ENCODE peak calls at places on chromosomes 6 and 20, in five cellular contexts. R is mammary epithelial cell, F is GM23248, S is endothelial cell of umbilical vein, B is fibroblast of lung. N is an unnamed sample.

GRCh38 chr6:2226775-2227174 is 18.6 kb downstream of the GMDS start:
- DNase-seq in B (no peak), F (no peak), R (no peak), S (no peak), N (no peak)

GRCh38 chr6:33981421-33981820 is 164.5 kb downstream of the GRM4 start:
- DNase-seq in R (no peak), B (no peak), S (no peak), F (no peak), N (no peak)

GRCh38 chr6:108945686-108946158 is 97.5 kb downstream of the ARMC2 start:
- DNase-seq in R (no peak), F (peak; percentile 83), B (peak; percentile 86), S (no peak), N (peak; percentile 85)

GRCh38 chr20:56440346-56441007 is 27.9 kb upstream of the RTF2 start:
- DNase-seq in R (no peak), F (no peak), S (no peak), B (peak; percentile 40), N (peak; percentile 27)

GRCh38 chr6:12009904-12010634 is 2.0 kb upstream of the HIVEP1 start:
- DNase-seq in S (peak; percentile 78), B (peak; percentile 66), F (peak; percentile 59), R (peak; percentile 50), N (peak; percentile 53)

GRCh38 chr6:152316024-152316423 is 321.1 kb downstream of the SYNE1 start:
- DNase-seq in B (peak; percentile 76), S (peak; percentile 93), R (no peak), F (peak; percentile 85), N (peak; percentile 68)

GRCh38 chr6:28446818-28447511 is 3.7 kb upstream of the ZSCAN23 start:
- DNase-seq in S (peak; percentile 8), F (peak; percentile 38), R (no peak), B (peak; percentile 12), N (no peak)

GRCh38 chr6:33590531-33591198 is 10.6 kb upstream of the BAK1 start:
- DNase-seq in F (peak; percentile 53), B (no peak), R (peak; percentile 46), S (no peak), N (no peak)

GRCh38 chr6:22658183-22658582 is 88.8 kb downstream of the HDGFL1 start:
- DNase-seq in S (no peak), R (no peak), B (no peak), F (no peak), N (no peak)

GRCh38 chr6:160367798-160368547 is 19.8 kb downstream of the SLC22A3 start:
- DNase-seq in R (no peak), B (no peak), S (no peak), F (no peak), N (no peak)

GRCh38 chr20:35616465-35617396 is 1.1 kb downstream of the SPAG4 start:
- DNase-seq in R (peak; percentile 32), F (peak; percentile 93), S (peak; percentile 100), B (peak; percentile 98), N (peak; percentile 97)

GRCh38 chr20:10448270-10449156 is 13.4 kb downstream of the SLX4IP start:
- DNase-seq in S (no peak), R (no peak), B (peak; percentile 51), F (peak; percentile 44), N (peak; percentile 32)

GRCh38 chr6:115945306-115945705 is 115.4 kb downstream of the FRK start:
- DNase-seq in S (no peak), R (peak; percentile 30), B (peak; percentile 65), F (no peak), N (peak; percentile 61)

GRCh38 chr6:75130784-75131183 is 75.1 kb downstream of the COL12A1 start:
- DNase-seq in R (no peak), F (peak; percentile 76), B (peak; percentile 81), S (no peak), N (peak; percentile 74)

GRCh38 chr20:31869942-31870702 is at the start of the genes DUSP15 and TTLL9:
- DNase-seq in S (no peak), B (no peak), R (no peak), F (peak; percentile 49), N (no peak)
- TF ChIP-seq EZH2 in S (peak; percentile 97), B (peak; percentile 100), R (peak; percentile 98), F (peak; percentile 74), N (peak; percentile 91)

DNA sequence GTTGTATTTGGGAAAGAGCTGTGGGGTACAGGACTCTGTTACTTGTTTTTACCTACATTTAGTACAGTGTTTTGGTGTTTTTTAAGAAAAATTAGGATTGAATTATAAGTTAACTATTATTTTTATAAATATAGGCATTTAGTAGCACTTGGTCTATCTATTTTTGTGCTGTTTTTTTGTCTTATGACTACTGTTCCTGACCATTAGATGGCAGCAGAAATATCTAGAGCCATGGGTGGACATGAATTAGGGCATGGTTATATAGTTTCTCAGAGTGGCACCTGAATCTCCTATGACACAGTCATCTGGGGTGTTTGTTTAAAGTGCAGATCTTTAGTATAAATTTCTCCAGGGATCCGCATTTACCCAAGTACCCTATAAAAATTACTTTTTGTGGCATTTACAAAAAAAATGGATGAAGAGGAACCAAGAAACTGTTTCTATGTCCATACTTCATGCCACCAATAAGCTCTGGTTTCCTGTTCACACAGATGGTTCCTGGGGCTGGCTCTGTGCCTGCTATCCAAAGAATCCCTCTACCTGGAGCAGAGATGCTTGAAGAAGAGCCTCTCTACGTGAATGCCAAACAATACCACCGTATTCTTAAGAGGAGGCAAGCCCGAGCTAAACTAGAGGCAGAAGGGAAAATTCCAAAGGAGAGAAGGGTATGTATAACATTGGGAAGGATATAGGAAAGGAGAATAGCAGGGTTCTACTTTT is 19.8 kb downstream of the NFYA start:
- DNase-seq in R (peak; percentile 31), F (peak; percentile 54), B (peak; percentile 16), S (peak; percentile 36), N (no peak)
- H2AFZ ChIP-seq in R (no peak overlapping the region), F (no peak overlapping the region), B (no peak overlapping the region), S (no peak overlapping the region), N (no peak overlapping the region)

GRCh38 chr20:62553136-62553837 is 77.5 kb upstream of the GATA5 start:
- DNase-seq in R (no peak), S (no peak), F (no peak), B (no peak), N (no peak)
- TF ChIP-seq EZH2 in R (no peak), S (no peak), F (no peak), B (no peak), N (no peak)

GRCh38 chr6:124054034-124054433 is 250.4 kb downstream of the NKAIN2 start:
- DNase-seq in R (no peak), F (no peak), S (peak; percentile 10), B (no peak), N (no peak)
- H2AFZ ChIP-seq in R (no peak overlapping the region), F (no peak overlapping the region), S (peak overlapping the region; percentile 90), B (no peak overlapping the region), N (no peak overlapping the region)

N was measured in astrocyte.